ENCODE peak calls at places on chromosome 3, in seven cellular contexts. Q, J, D, K, I, A and O are unnamed samples.

GRCh38 chr3:194582196-194582905 is 50.9 kb downstream of the TMEM44 start:
- DNase-seq in Q (no peak), J (no peak), D (no peak), K (no peak), I (no peak), A (no peak), O (no peak)

GRCh38 chr3:10273697-10274305 is 18.9 kb downstream of the GHRL start:
- DNase-seq in Q (no peak), J (peak), D (peak), K (no peak), I (no peak), A (no peak), O (no peak)

GRCh38 chr3:14290631-14291385 is 111.6 kb upstream of the SLC6A6 start:
- DNase-seq in Q (no peak), J (no peak), D (no peak), K (no peak), I (no peak), A (no peak), O (no peak)

GRCh38 chr3:144229973-144230372 is 258.4 kb downstream of the DIPK2A start:
- DNase-seq in Q (no peak), J (peak), D (peak), K (no peak), I (no peak), A (no peak), O (no peak)

GRCh38 chr3:27319304-27319703 is 49.9 kb downstream of the NEK10 start:
- DNase-seq in Q (no peak), J (no peak), D (no peak), K (no peak), I (no peak), A (no peak), O (no peak)

GRCh38 chr3:111418388-111418787 is 123.6 kb upstream of the CD96 start:
- DNase-seq in Q (no peak), J (no peak), D (no peak), K (no peak), I (peak), A (no peak), O (no peak)

GRCh38 chr3:138801792-138802191 is 32.9 kb downstream of the PIK3CB start:
- DNase-seq in Q (no peak), J (no peak), D (no peak), K (no peak), I (no peak), A (no peak), O (no peak)

GRCh38 chr3:123535580-123535979 is 49.3 kb downstream of the HACD2 start:
- DNase-seq in Q (no peak), J (peak), D (peak), K (no peak), I (no peak), A (peak), O (no peak)

GRCh38 chr3:139670196-139670595 is 7.6 kb downstream of the NMNAT3 start:
- DNase-seq in Q (no peak), J (no peak), D (no peak), K (no peak), I (no peak), A (no peak), O (no peak)

GRCh38 chr3:132606085-132606484 is 9.0 kb downstream of the ACKR4 start:
- DNase-seq in Q (no peak), J (peak), D (peak), K (no peak), I (no peak), A (no peak), O (no peak)

GRCh38 chr3:62229201-62229600 is 144.1 kb downstream of the FEZF2 start:
- DNase-seq in Q (no peak), J (no peak), D (no peak), K (no peak), I (no peak), A (no peak), O (no peak)

GRCh38 chr3:170132335-170132734 is 49.2 kb downstream of the PHC3 start:
- DNase-seq in Q (peak), J (peak), D (no peak), K (no peak), I (peak), A (no peak), O (no peak)

GRCh38 chr3:142863965-142864924 is 24.6 kb downstream of the PCOLCE2 start:
- DNase-seq in Q (no peak), J (no peak), D (no peak), K (no peak), I (peak), A (no peak), O (no peak)

GRCh38 chr3:125280966-125281365 is 68.4 kb upstream of the SLC12A8 start:
- DNase-seq in Q (no peak), J (peak), D (peak), K (no peak), I (no peak), A (no peak), O (peak)

GRCh38 chr3:71453319-71453718 is 130.2 kb downstream of the FOXP1 start:
- DNase-seq in Q (no peak), J (no peak), D (no peak), K (no peak), I (no peak), A (no peak), O (no peak)

GRCh38 chr3:62159056-62159455 is 214.3 kb downstream of the FEZF2 start:
- DNase-seq in Q (no peak), J (no peak), D (no peak), K (no peak), I (no peak), A (no peak), O (no peak)

GRCh38 chr3:125622381-125622788 is 27.1 kb upstream of the OSBPL11 start:
- DNase-seq in Q (no peak), J (no peak), D (no peak), K (no peak), I (no peak), A (no peak), O (no peak)

GRCh38 chr3:122233109-122233952 is 49.9 kb downstream of the CASR start:
- DNase-seq in Q (no peak), J (no peak), D (no peak), K (no peak), I (peak), A (no peak), O (no peak)

GRCh38 chr3:25481402-25481801 is 53.3 kb downstream of the RARB start:
- DNase-seq in Q (no peak), J (no peak), D (no peak), K (no peak), I (no peak), A (no peak), O (no peak)

GRCh38 chr3:43884581-43884980 is 193.8 kb downstream of the ABHD5 start:
- DNase-seq in Q (no peak), J (no peak), D (no peak), K (no peak), I (no peak), A (no peak), O (no peak)

GRCh38 chr3:146558811-146559210 is 14.4 kb upstream of the PLSCR1 start:
- DNase-seq in Q (no peak), J (no peak), D (no peak), K (no peak), I (peak), A (no peak), O (no peak)

GRCh38 chr3:60055765-60056164 is 1005.9 kb upstream of the CFAP20DC start:
- DNase-seq in Q (no peak), J (peak), D (no peak), K (no peak), I (no peak), A (no peak), O (no peak)

GRCh38 chr3:161274691-161275298 is 53.7 kb downstream of the NMD3 start:
- DNase-seq in Q (peak), J (peak), D (peak), K (no peak), I (peak), A (no peak), O (peak)

GRCh38 chr3:99865321-99865720 is 47.7 kb downstream of the CMSS1 start:
- DNase-seq in Q (no peak), J (peak), D (peak), K (no peak), I (no peak), A (no peak), O (no peak)

GRCh38 chr3:100384735-100385134 is 16.2 kb downstream of the TOMM70 start:
- DNase-seq in Q (no peak), J (no peak), D (no peak), K (no peak), I (no peak), A (no peak), O (no peak)

GRCh38 chr3:156676467-156677119 is 2.2 kb downstream of the TIPARP start:
- DNase-seq in Q (peak), J (peak), D (peak), K (no peak), I (peak), A (no peak), O (no peak)

GRCh38 chr3:35739964-35740527 is 100.7 kb downstream of the ARPP21 start:
- DNase-seq in Q (no peak), J (no peak), D (no peak), K (no peak), I (no peak), A (no peak), O (no peak)

GRCh38 chr3:179116816-179117215 is 31.3 kb upstream of the PIK3CA start:
- DNase-seq in Q (no peak), J (no peak), D (no peak), K (no peak), I (no peak), A (no peak), O (no peak)

GRCh38 chr3:175535351-175535750 is 676.2 kb downstream of the NAALADL2 start:
- DNase-seq in Q (no peak), J (no peak), D (no peak), K (no peak), I (no peak), A (no peak), O (no peak)

GRCh38 chr3:141275032-141275422 is 43.4 kb downstream of the PXYLP1 start:
- DNase-seq in Q (no peak), J (peak), D (no peak), K (no peak), I (peak), A (no peak), O (no peak)

DNA sequence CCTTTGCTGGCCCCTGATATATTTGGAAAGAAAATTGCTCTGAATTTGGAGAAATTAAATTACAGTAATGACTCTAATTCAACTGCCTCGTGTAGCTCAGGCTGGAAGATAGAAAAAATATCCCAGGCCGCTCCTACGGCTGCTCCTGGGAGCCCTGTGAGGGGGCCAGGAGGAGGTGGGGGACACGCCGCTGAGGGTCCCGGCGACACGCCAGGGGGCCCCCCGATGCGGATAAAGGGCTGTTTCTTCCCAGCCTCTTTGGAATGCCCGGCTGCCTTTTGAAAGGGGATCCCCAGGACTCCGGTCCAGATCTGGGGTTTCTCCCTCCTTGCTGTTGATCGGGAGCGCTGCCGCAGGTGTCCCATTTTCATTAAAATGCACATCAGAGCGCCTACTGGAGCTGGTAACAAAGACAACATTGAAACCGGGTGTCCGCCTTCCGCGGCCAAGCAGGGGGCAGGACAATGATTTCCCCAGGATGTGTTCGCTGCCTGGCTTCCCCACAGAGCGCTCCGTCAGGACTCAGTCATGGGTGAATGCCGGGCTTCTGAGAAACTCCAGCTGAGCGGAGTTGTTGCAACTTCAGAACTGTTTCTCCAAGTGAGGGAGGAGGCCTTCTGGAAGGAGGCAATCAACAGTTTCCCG is 200.1 kb upstream of the KBTBD8 start:
- DNase-seq in Q (no peak), J (peak), D (peak), K (peak), I (no peak), A (peak), O (no peak)
- H3K4me3 ChIP-seq in Q (no peak), J (peak), D (peak), K (no peak), I (no peak), A (peak), O (no peak)

DNA sequence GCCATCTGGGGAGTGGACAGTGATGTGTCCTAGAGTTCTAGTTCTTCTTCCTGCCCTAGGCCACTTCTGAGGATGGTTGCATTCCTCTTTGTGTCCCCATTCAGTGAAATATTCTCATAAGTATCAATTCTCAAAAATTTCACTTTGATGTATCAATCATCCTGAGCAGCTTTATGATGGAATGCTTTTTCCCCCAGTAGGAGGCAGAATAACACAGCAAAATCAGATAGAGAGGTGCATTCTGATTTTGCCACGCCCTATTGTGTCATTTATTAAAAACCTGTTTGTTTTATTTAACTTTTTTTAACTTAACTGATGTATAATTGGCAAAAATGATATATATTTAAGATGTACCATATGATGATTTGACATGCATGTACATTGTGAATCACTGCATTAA is 656.0 kb upstream of the GRM7 start:
- DNase-seq in Q (no peak), J (no peak), D (no peak), K (no peak), I (peak), A (no peak), O (no peak)
- TF ChIP-seq CTCF in Q (no peak), J (no peak), D (no peak), K (no peak), I (peak), A (no peak), O (no peak)

GRCh38 chr3:47778746-47779145 is 2.9 kb downstream of the SMARCC1 start:
- DNase-seq in Q (no peak), J (no peak), D (no peak), K (no peak), I (no peak), A (no peak), O (no peak)
- H3K4me3 ChIP-seq in Q (no peak), J (no peak), D (no peak), K (no peak), I (peak), A (no peak), O (peak)

DNA sequence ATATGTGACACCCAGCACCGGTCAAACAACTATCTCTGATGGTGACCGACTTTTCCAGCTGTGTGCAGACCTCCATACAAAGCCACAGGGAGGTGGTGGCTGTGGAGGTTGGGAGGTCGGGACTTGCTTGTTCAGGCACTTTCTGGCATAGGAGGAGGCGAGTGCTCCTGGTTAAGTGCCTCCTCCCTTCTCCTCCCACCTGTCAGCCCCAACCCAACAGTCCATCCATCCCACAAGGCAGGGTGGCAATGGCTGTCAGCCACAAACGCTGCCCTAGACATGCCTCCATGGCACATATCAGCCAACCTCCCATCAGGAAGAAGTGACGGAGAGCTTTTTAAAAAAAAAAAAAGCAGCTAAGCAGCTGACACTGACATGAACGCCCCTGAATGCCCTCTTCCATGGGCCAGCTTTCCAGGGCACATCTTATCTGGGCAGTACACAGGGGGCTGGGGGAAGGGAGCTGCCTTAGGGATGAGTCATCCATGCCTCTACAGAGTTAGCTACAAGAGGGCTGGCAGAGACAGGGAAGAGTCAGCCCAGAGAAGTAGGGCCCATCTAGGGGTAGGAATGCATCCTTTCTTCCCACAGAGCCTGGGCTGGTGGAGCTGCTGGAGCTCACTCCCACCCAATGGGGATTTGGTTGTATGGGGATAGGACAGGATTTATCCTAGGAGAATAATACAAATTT is 41.2 kb downstream of the CCDC12 start:
- DNase-seq in Q (peak), J (peak), D (peak), K (peak), I (peak), A (peak), O (peak)
- TF ChIP-seq CTCF in Q (peak), J (peak), D (peak), K (peak), I (no peak), A (peak), O (peak)

GRCh38 chr3:46880884-46881818 is 3.6 kb downstream of the PTH1R start:
- DNase-seq in Q (no peak), J (no peak), D (no peak), K (peak), I (no peak), A (no peak), O (no peak)
- H3K4me3 ChIP-seq in Q (peak), J (no peak), D (no peak), K (peak), I (no peak), A (peak), O (peak)

GRCh38 chr3:113847243-113847642 is 8.7 kb downstream of the GRAMD1C start:
- DNase-seq in Q (no peak), J (no peak), D (no peak), K (no peak), I (no peak), A (no peak), O (no peak)

GRCh38 chr3:113839551-113839950 is 963 bp downstream of the GRAMD1C start:
- DNase-seq in Q (no peak), J (no peak), D (no peak), K (no peak), I (no peak), A (no peak), O (no peak)

GRCh38 chr3:113847664-113848461 is 9.3 kb downstream of the GRAMD1C start:
- DNase-seq in Q (no peak), J (no peak), D (no peak), K (no peak), I (no peak), A (no peak), O (no peak)

GRCh38 chr3:113844622-113845222 is 6.1 kb downstream of the GRAMD1C start:
- DNase-seq in Q (peak), J (peak), D (peak), K (no peak), I (peak), A (no peak), O (no peak)
- TF ChIP-seq CTCF in Q (peak), J (peak), D (peak), K (peak), I (peak), A (peak), O (peak)

GRCh38 chr3:47443611-47443995 is 32.1 kb downstream of the SCAP start:
- DNase-seq in Q (peak), J (no peak), D (no peak), K (no peak), I (no peak), A (no peak), O (no peak)
- H3K4me3 ChIP-seq in Q (no peak), J (no peak), D (no peak), K (no peak), I (no peak), A (no peak), O (no peak)

GRCh38 chr3:128004661-128005060 is 47.6 kb upstream of the SEC61A1 start:
- DNase-seq in Q (no peak), J (no peak), D (no peak), K (no peak), I (no peak), A (no peak), O (no peak)
- TF ChIP-seq CTCF in Q (no peak), J (no peak), D (no peak), K (no peak), I (no peak), A (no peak), O (no peak)